ENCODE peak calls at places on chromosome 5, in four cellular contexts. N is mesenchymal stem cell, D is neuronal stem cell, A is H1. V is an unnamed sample. For H3K36me3, the result is how much of the 10 kb centered on the place peaks cover.

GRCh38 chr5:137366526-137366925 is 132.6 kb downstream of the SPOCK1 start:
- DNase-seq in N (no peak), D (no peak), A (no peak), V (no peak)

GRCh38 chr5:1526151-1526631 is 2.4 kb upstream of the LPCAT1 start:
- DNase-seq in N (no peak), D (no peak), A (no peak), V (no peak)

GRCh38 chr5:17294639-17295311 is 77.3 kb downstream of the BASP1 start:
- DNase-seq in N (no peak), D (no peak), A (no peak), V (no peak)

GRCh38 chr5:979100-979817 is 29.3 kb upstream of the NKD2 start:
- DNase-seq in N (no peak), D (no peak), A (no peak), V (no peak)

GRCh38 chr5:179257190-179257741 is 88.0 kb downstream of the ADAMTS2 start:
- DNase-seq in N (no peak), D (no peak), A (no peak), V (no peak)

GRCh38 chr5:14895301-14895700 is 23.7 kb upstream of the ANKH start:
- DNase-seq in N (no peak), D (no peak), A (no peak), V (no peak)

GRCh38 chr5:84696651-84697050 is 312.0 kb upstream of the EDIL3 start:
- DNase-seq in N (no peak), D (no peak), A (no peak), V (no peak)

GRCh38 chr5:9059920-9060691 is 485.8 kb downstream of the SEMA5A start:
- DNase-seq in N (peak), D (no peak), A (peak), V (peak)

GRCh38 chr5:172936441-172936840 is 22.8 kb upstream of the RPL26L1 start:
- DNase-seq in N (no peak), D (no peak), A (no peak), V (no peak)

GRCh38 chr5:150658699-150659265 is 2.3 kb upstream of the MYOZ3 start:
- DNase-seq in N (no peak), D (no peak), A (no peak), V (no peak)

GRCh38 chr5:160477266-160477970 is 55.8 kb downstream of the PTTG1 start:
- DNase-seq in N (no peak), D (no peak), A (no peak), V (no peak)

GRCh38 chr5:96601811-96602244 is 60.3 kb upstream of the CAST start:
- DNase-seq in N (peak), D (peak), A (no peak), V (peak)

GRCh38 chr5:132790201-132790870 is 13.3 kb upstream of the SEPTIN8 start:
- DNase-seq in N (no peak), D (no peak), A (no peak), V (no peak)

GRCh38 chr5:89313044-89313443 is 430.1 kb upstream of the MEF2C start:
- DNase-seq in N (peak), D (no peak), A (no peak), V (no peak)

GRCh38 chr5:154107729-154108128 is 69.0 kb downstream of the MFAP3 start:
- DNase-seq in N (no peak), D (no peak), A (peak), V (no peak)

GRCh38 chr5:154110054-154110453 is 71.3 kb downstream of the MFAP3 start:
- DNase-seq in N (no peak), D (no peak), A (no peak), V (no peak)

GRCh38 chr5:154103223-154103622 is 64.5 kb downstream of the MFAP3 start:
- DNase-seq in N (no peak), D (no peak), A (no peak), V (no peak)

GRCh38 chr5:154110781-154111180 is 72.0 kb downstream of the MFAP3 start:
- DNase-seq in N (peak), D (no peak), A (no peak), V (no peak)

DNA sequence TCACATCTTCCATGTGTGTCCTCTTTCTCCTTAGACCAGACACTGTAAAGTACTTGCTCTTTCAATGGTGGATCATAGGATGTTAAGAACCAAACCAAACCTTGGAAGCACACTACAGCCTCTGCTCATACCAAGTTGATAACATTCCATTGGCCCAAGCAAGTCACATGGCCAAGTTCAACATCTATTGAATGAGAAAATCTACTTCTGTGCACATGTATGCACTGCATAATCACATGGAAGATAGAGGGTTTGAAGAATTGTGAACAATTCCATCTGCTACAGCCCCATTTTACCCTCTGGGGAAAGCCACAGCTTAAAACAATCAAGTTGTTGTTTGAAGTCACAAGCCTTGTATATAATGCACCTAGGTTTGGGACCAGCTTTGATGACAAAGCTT is 68.2 kb downstream of the MFAP3 start:
- DNase-seq in N (no peak), D (no peak), A (no peak), V (no peak)
- H2BK12ac ChIP-seq in N (no peak), D (no peak), A (peak), V (no peak)

GRCh38 chr5:10324519-10325370 is 17.0 kb upstream of the CMBL start:
- DNase-seq in N (no peak), D (no peak), A (no peak), V (no peak)
- H3K36me3 ChIP-seq in N (under half), D (under half), A (under half), V (under half)

GRCh38 chr5:175550055-175550660 is 71.8 kb downstream of the SFXN1 start:
- DNase-seq in N (no peak), D (no peak), A (no peak), V (no peak)
- H2BK12ac ChIP-seq in N (no peak), D (no peak), A (peak), V (no peak)

GRCh38 chr5:72226950-72227349 is 93.1 kb downstream of the MRPS27 start:
- DNase-seq in N (no peak), D (no peak), A (no peak), V (no peak)

GRCh38 chr5:72224946-72225427 is 95.1 kb downstream of the MRPS27 start:
- DNase-seq in N (no peak), D (no peak), A (no peak), V (no peak)

GRCh38 chr5:72221099-72221498 is 98.9 kb downstream of the MRPS27 start:
- DNase-seq in N (no peak), D (no peak), A (no peak), V (no peak)

GRCh38 chr5:72223371-72223770 is 96.7 kb downstream of the MRPS27 start:
- DNase-seq in N (no peak), D (no peak), A (no peak), V (no peak)

GRCh38 chr5:72222521-72222920 is 97.5 kb downstream of the MRPS27 start:
- DNase-seq in N (no peak), D (no peak), A (no peak), V (no peak)
- H3K36me3 ChIP-seq in N (under half), D (under half), A (half or more), V (under half)

GRCh38 chr5:75054110-75054930 is 2.0 kb upstream of the GCNT4 start:
- DNase-seq in N (no peak), D (peak), A (peak), V (peak)
- H2BK12ac ChIP-seq in N (no peak), D (no peak), A (peak), V (no peak)

V was measured in trophoblast cell.